ENCODE peak calls at places on chromosome 11, in four cellular contexts. I is GM12878, Q is HL-60, H is K562. K is an unnamed sample.

GRCh38 chr11:66891849-66892660 is 35.2 kb downstream of the LRFN4 start:
- DNase-seq in H (peak; percentile 90), I (peak; percentile 88), Q (peak; percentile 28), K (peak; percentile 72)

GRCh38 chr11:26580929-26581328 is 8.9 kb upstream of the MUC15 start:
- DNase-seq in I (no peak), Q (no peak), H (no peak), K (no peak)

GRCh38 chr11:121194731-121195596 is 93.9 kb downstream of the TECTA start:
- DNase-seq in Q (peak; percentile 58), H (peak; percentile 46), I (peak; percentile 31), K (peak; percentile 46)

GRCh38 chr11:112744041-112744440 is 217.2 kb upstream of the NCAM1 start:
- DNase-seq in Q (no peak), H (no peak), I (no peak), K (no peak)

GRCh38 chr11:1829039-1829820 is 5.6 kb upstream of the SYT8 start:
- DNase-seq in H (no peak), Q (no peak), I (no peak), K (no peak)

GRCh38 chr11:721913-722811 is 16.1 kb downstream of the EPS8L2 start:
- DNase-seq in I (no peak), H (peak; percentile 50), Q (peak; percentile 82), K (no peak)

GRCh38 chr11:62854825-62855570 is 15.6 kb upstream of the WDR74 start:
- DNase-seq in H (no peak), I (no peak), Q (no peak), K (no peak)

GRCh38 chr11:36362902-36363301 is 66.8 kb downstream of the PRR5L start:
- DNase-seq in Q (no peak), I (no peak), H (no peak), K (no peak)

GRCh38 chr11:36459046-36459445 is 51.0 kb downstream of the TRAF6 start:
- DNase-seq in I (no peak), Q (no peak), H (no peak), K (no peak)

GRCh38 chr11:36702330-36703054 is 104.5 kb upstream of the RAG2 start:
- DNase-seq in I (peak; percentile 41), H (peak; percentile 63), Q (peak; percentile 49), K (peak; percentile 29)

GRCh38 chr11:112776834-112777793 is 184.1 kb upstream of the NCAM1 start:
- DNase-seq in I (no peak), Q (no peak), H (peak; percentile 11), K (no peak)

GRCh38 chr11:36177837-36178236 is 111.4 kb downstream of the COMMD9 start:
- DNase-seq in I (no peak), H (no peak), Q (peak; percentile 64), K (no peak)

GRCh38 chr11:92050305-92050704 is 174.3 kb upstream of the FAT3 start:
- DNase-seq in Q (no peak), I (no peak), H (no peak), K (no peak)

GRCh38 chr11:81749245-81749644 is 984.4 kb downstream of the FAM181B start:
- DNase-seq in Q (no peak), H (no peak), I (no peak), K (no peak)

GRCh38 chr11:120391297-120391696 is 55.1 kb downstream of the ARHGEF12 start:
- DNase-seq in I (no peak), H (no peak), Q (no peak), K (no peak)

GRCh38 chr11:123903932-123904331 is 2.0 kb downstream of the OR8D4 start:
- DNase-seq in I (no peak), Q (no peak), H (no peak), K (no peak)

GRCh38 chr11:123168236-123168635 is 26.8 kb downstream of the CLMP start:
- DNase-seq in Q (no peak), I (no peak), H (no peak), K (no peak)

GRCh38 chr11:78019808-78020207 is 3.3 kb downstream of the KCTD14 start:
- DNase-seq in I (no peak), H (no peak), Q (no peak), K (no peak)

GRCh38 chr11:27233654-27234042 is 129.4 kb downstream of the CCDC34 start:
- DNase-seq in Q (no peak), I (no peak), H (no peak), K (no peak)

GRCh38 chr11:65551572-65552398 is 6.4 kb downstream of the LTBP3 start:
- DNase-seq in I (no peak), H (peak; percentile 54), Q (peak; percentile 69), K (no peak)

GRCh38 chr11:116935089-116935488 is 97.7 kb upstream of the APOA1 start:
- DNase-seq in Q (no peak), H (no peak), I (no peak), K (no peak)

GRCh38 chr11:119990306-119991021 is 147.4 kb downstream of the TRIM29 start:
- DNase-seq in I (no peak), H (no peak), Q (no peak), K (no peak)

GRCh38 chr11:11318961-11319360 is 34.1 kb downstream of the CSNK2A3 start:
- DNase-seq in I (peak; percentile 11), Q (peak; percentile 86), H (no peak), K (no peak)

GRCh38 chr11:23730307-23730998 is 766.4 kb upstream of the LUZP2 start:
- DNase-seq in I (no peak), H (no peak), Q (no peak), K (no peak)

GRCh38 chr11:47257518-47258316 is at the start of gene NR1H3:
- DNase-seq in H (peak; percentile 86), I (no peak), Q (no peak), K (no peak)

GRCh38 chr11:67486481-67487195 is 3.8 kb downstream of the AIP start:
- DNase-seq in Q (no peak), I (peak; percentile 87), H (no peak), K (peak; percentile 71)

GRCh38 chr11:13076961-13077360 is 67.8 kb downstream of the RASSF10 start:
- DNase-seq in Q (no peak), I (no peak), H (no peak), K (no peak)

GRCh38 chr11:6598555-6598954 is 4.9 kb downstream of the RRP8 start:
- DNase-seq in I (no peak), H (no peak), Q (no peak), K (no peak)

GRCh38 chr11:111439905-111440304 is 60.8 kb upstream of the POU2AF1 start:
- DNase-seq in H (no peak), Q (no peak), I (no peak), K (no peak)

GRCh38 chr11:66335531-66336233 is 552 bp downstream of the RIN1 start:
- DNase-seq in Q (peak; percentile 53), I (no peak), H (peak; percentile 9), K (no peak)

GRCh38 chr11:57154718-57155117 is 27.0 kb upstream of the LRRC55 start:
- DNase-seq in I (no peak), Q (no peak), H (no peak), K (no peak)

GRCh38 chr11:62556872-62557631 is 10.4 kb upstream of the AHNAK start:
- DNase-seq in I (peak; percentile 81), H (peak; percentile 24), Q (peak; percentile 75), K (no peak)

GRCh38 chr11:45919806-45920530 is 2.3 kb upstream of the PEX16 start:
- DNase-seq in Q (no peak), I (no peak), H (no peak), K (no peak)
- TF ChIP-seq SPI1 in Q (no peak), I (no peak), H (no peak), K (no peak)

GRCh38 chr11:94602430-94603372 is 35.5 kb downstream of the PIWIL4 start:
- DNase-seq in I (peak; percentile 75), H (peak; percentile 20), Q (peak; percentile 63), K (peak; percentile 19)
- TF ChIP-seq SPI1 in I (peak; percentile 94), H (no peak), Q (peak; percentile 60), K (peak; percentile 81)

DNA sequence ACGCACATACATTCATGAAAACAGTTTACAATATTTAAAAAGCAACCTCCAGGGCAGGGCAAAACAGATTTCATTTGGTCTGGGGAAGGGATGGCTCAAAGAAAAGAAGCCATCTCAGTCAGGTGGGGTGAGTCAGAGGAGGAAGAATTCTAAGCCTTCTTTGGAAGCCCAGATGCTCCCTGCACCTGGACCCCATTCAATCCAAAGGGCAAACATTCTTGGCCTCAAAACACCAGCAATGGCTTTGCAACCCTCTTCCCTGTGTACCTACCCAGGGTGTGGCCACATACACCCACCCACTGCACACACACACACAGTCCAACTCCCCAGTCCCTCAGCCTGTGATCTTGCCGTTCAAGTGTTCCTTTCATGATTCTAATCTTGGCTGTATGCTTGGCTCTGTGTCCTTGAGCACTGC is 2.0 kb downstream of the KCNE3 start:
- DNase-seq in I (no peak), H (peak; percentile 37), Q (no peak), K (no peak)
- TF ChIP-seq SPI1 in I (no peak), H (no peak), Q (no peak), K (no peak)

GRCh38 chr11:16356751-16357365 is 512 bp upstream of the SOX6 start:
- DNase-seq in H (no peak), I (no peak), Q (no peak), K (no peak)
- TF ChIP-seq SPI1 in H (no peak), I (no peak), Q (no peak), K (no peak)

GRCh38 chr11:45141631-45142030 is 4.8 kb upstream of the PRDM11 start:
- DNase-seq in I (no peak), H (no peak), Q (no peak), K (no peak)

GRCh38 chr11:45145083-45145420 is 1.4 kb upstream of the PRDM11 start:
- DNase-seq in H (no peak), Q (no peak), I (no peak), K (no peak)

GRCh38 chr11:45142241-45142885 is 4.1 kb upstream of the PRDM11 start:
- DNase-seq in Q (no peak), H (no peak), I (no peak), K (no peak)

GRCh38 chr11:45144126-45145082 is 2.0 kb upstream of the PRDM11 start:
- DNase-seq in I (no peak), Q (no peak), H (no peak), K (no peak)

GRCh38 chr11:45143494-45143893 is 2.9 kb upstream of the PRDM11 start:
- DNase-seq in H (no peak), I (no peak), Q (no peak), K (no peak)
- TF ChIP-seq SPI1 in H (no peak), I (no peak), Q (no peak), K (no peak)

DNA sequence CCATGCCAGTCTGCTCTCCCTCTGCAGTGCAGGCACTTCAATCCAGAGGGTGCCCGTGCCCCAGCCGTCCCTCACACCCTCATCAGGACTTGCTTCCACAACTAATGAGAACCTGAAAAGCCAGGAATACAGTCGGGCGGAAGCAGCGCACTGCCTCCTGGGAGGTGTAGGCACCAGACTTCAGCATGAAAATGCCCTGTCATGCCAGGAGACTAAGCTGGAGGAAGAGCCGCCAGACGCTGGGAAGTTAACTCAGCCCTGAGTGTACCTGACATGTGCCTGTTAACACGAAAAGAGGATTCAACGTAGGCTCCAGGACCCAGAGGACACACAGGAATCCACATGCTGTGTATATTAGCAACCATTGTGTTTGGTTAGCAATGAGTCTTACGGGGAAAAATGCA is 40.0 kb upstream of the FLI1 start:
- DNase-seq in H (no peak), I (no peak), Q (peak; percentile 68), K (no peak)
- TF ChIP-seq SPI1 in H (no peak), I (no peak), Q (no peak), K (no peak)

GRCh38 chr11:58466293-58466692 is 24.3 kb upstream of the OR5B12 start:
- DNase-seq in H (no peak), Q (no peak), I (no peak), K (no peak)

DNA sequence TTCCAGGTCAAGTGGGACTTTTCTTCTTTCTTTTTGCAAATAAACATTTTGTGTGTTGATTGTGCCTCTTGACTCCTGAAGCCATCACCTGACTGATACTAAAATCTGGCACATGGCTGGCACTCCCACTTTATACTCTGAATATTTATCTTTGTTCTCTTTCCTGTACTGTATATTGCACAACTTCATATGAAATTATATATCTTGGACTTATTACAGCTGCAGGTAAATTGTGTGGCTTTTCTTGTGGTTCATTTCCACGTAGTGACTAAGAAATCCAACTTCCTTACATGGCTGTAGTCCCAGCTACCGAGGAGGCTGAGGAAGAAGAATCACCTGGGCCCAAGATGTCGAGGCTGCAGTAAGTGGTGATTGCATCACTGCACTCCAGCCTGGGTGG is 23.7 kb upstream of the OR5B12 start:
- DNase-seq in Q (no peak), H (no peak), I (no peak), K (no peak)
- TF ChIP-seq SPI1 in Q (no peak), H (no peak), I (no peak), K (no peak)